ENCODE peak calls at places on chromosomes 12 and 14, in nine cellular contexts. One of them, this sample, is unnamed.

GRCh38 chr12:31021809-31022492 is 51.7 kb upstream of the DDX11 start:
- DNase-seq in stomach: no peak
- DNase-seq in tibial nerve: no peak
- DNase-seq in HepG2: no peak
- DNase-seq in A549: no peak
- DNase-seq in transverse colon: no peak
- DNase-seq in K562: no peak
- DNase-seq in suprapubic skin: no peak
- DNase-seq in sigmoid colon: no peak
- DNase-seq in this sample: no peak

GRCh38 chr12:106246891-106247730 is 709 bp downstream of the CKAP4 start:
- DNase-seq in stomach: peak; percentile 75
- DNase-seq in tibial nerve: peak; percentile 49
- DNase-seq in HepG2: no peak
- DNase-seq in A549: peak; percentile 67
- DNase-seq in transverse colon: peak; percentile 63
- DNase-seq in K562: peak; percentile 39
- DNase-seq in suprapubic skin: peak; percentile 87
- DNase-seq in sigmoid colon: peak; percentile 83
- DNase-seq in this sample: peak; percentile 82

GRCh38 chr14:100732766-100733100 is 6.0 kb downstream of the DLK1 start:
- DNase-seq in stomach: no peak
- DNase-seq in tibial nerve: no peak
- DNase-seq in HepG2: no peak
- DNase-seq in A549: no peak
- DNase-seq in transverse colon: no peak
- DNase-seq in K562: no peak
- DNase-seq in suprapubic skin: no peak
- DNase-seq in sigmoid colon: no peak
- DNase-seq in this sample: no peak

GRCh38 chr12:86521870-86522269 is 265.7 kb upstream of the MGAT4C start:
- DNase-seq in stomach: no peak
- DNase-seq in tibial nerve: no peak
- DNase-seq in HepG2: no peak
- DNase-seq in A549: no peak
- DNase-seq in transverse colon: no peak
- DNase-seq in K562: no peak
- DNase-seq in suprapubic skin: no peak
- DNase-seq in sigmoid colon: no peak
- DNase-seq in this sample: no peak

GRCh38 chr14:59529189-59529588 is 44.9 kb downstream of the JKAMP start:
- DNase-seq in stomach: no peak
- DNase-seq in tibial nerve: no peak
- DNase-seq in HepG2: no peak
- DNase-seq in A549: no peak
- DNase-seq in transverse colon: no peak
- DNase-seq in K562: no peak
- DNase-seq in suprapubic skin: no peak
- DNase-seq in sigmoid colon: no peak
- DNase-seq in this sample: no peak

GRCh38 chr12:104695453-104696148 is 238.9 kb downstream of the CHST11 start:
- DNase-seq in stomach: no peak
- DNase-seq in tibial nerve: no peak
- DNase-seq in HepG2: no peak
- DNase-seq in A549: no peak
- DNase-seq in transverse colon: peak; percentile 22
- DNase-seq in K562: no peak
- DNase-seq in suprapubic skin: no peak
- DNase-seq in sigmoid colon: no peak
- DNase-seq in this sample: no peak

GRCh38 chr12:7832059-7832696 is 40.5 kb downstream of the SLC2A14 start:
- DNase-seq in stomach: no peak
- DNase-seq in tibial nerve: no peak
- DNase-seq in HepG2: peak; percentile 62
- DNase-seq in A549: peak; percentile 83
- DNase-seq in transverse colon: no peak
- DNase-seq in K562: peak; percentile 40
- DNase-seq in suprapubic skin: no peak
- DNase-seq in sigmoid colon: no peak
- DNase-seq in this sample: no peak

GRCh38 chr14:100783630-100784321 is 42.1 kb upstream of the MEG3 start:
- DNase-seq in stomach: no peak
- DNase-seq in tibial nerve: no peak
- DNase-seq in HepG2: no peak
- DNase-seq in A549: no peak
- DNase-seq in transverse colon: no peak
- DNase-seq in K562: no peak
- DNase-seq in suprapubic skin: peak; percentile 44
- DNase-seq in sigmoid colon: peak; percentile 46
- DNase-seq in this sample: no peak

GRCh38 chr12:68113644-68114043 is 45.9 kb downstream of the IFNG start:
- DNase-seq in stomach: no peak
- DNase-seq in tibial nerve: no peak
- DNase-seq in HepG2: no peak
- DNase-seq in A549: no peak
- DNase-seq in transverse colon: peak; percentile 22
- DNase-seq in K562: no peak
- DNase-seq in suprapubic skin: no peak
- DNase-seq in sigmoid colon: no peak
- DNase-seq in this sample: no peak

GRCh38 chr14:98956181-98956580 is 315.8 kb downstream of the BCL11B start:
- DNase-seq in stomach: no peak
- DNase-seq in tibial nerve: no peak
- DNase-seq in HepG2: no peak
- DNase-seq in A549: no peak
- DNase-seq in transverse colon: no peak
- DNase-seq in K562: no peak
- DNase-seq in suprapubic skin: no peak
- DNase-seq in sigmoid colon: peak; percentile 59
- DNase-seq in this sample: no peak

GRCh38 chr12:110745632-110746284 is 3.1 kb upstream of the PPP1CC start:
- DNase-seq in stomach: no peak
- DNase-seq in tibial nerve: no peak
- DNase-seq in HepG2: no peak
- DNase-seq in A549: no peak
- DNase-seq in transverse colon: peak; percentile 7
- DNase-seq in K562: no peak
- DNase-seq in suprapubic skin: no peak
- DNase-seq in sigmoid colon: no peak
- DNase-seq in this sample: no peak

GRCh38 chr12:80472912-80473500 is 29.0 kb downstream of the PTPRQ start:
- DNase-seq in stomach: no peak
- DNase-seq in tibial nerve: no peak
- DNase-seq in HepG2: peak; percentile 35
- DNase-seq in A549: peak; percentile 7
- DNase-seq in transverse colon: no peak
- DNase-seq in K562: no peak
- DNase-seq in suprapubic skin: no peak
- DNase-seq in sigmoid colon: no peak
- DNase-seq in this sample: no peak

GRCh38 chr12:49187184-49187583 is 1.7 kb downstream of the TUBA1A start:
- DNase-seq in stomach: no peak
- DNase-seq in tibial nerve: peak; percentile 56
- DNase-seq in HepG2: no peak
- DNase-seq in A549: no peak
- DNase-seq in transverse colon: no peak
- DNase-seq in K562: no peak
- DNase-seq in suprapubic skin: peak; percentile 78
- DNase-seq in sigmoid colon: peak; percentile 81
- DNase-seq in this sample: peak; percentile 37

GRCh38 chr12:16526693-16527092 is 79.3 kb downstream of the LMO3 start:
- DNase-seq in stomach: no peak
- DNase-seq in tibial nerve: no peak
- DNase-seq in HepG2: no peak
- DNase-seq in A549: no peak
- DNase-seq in transverse colon: no peak
- DNase-seq in K562: no peak
- DNase-seq in suprapubic skin: no peak
- DNase-seq in sigmoid colon: no peak
- DNase-seq in this sample: no peak

GRCh38 chr14:67727361-67727760 is 25.7 kb downstream of the RDH12 start:
- DNase-seq in stomach: no peak
- DNase-seq in tibial nerve: no peak
- DNase-seq in HepG2: no peak
- DNase-seq in A549: no peak
- DNase-seq in transverse colon: no peak
- DNase-seq in K562: no peak
- DNase-seq in suprapubic skin: no peak
- DNase-seq in sigmoid colon: no peak
- DNase-seq in this sample: no peak

GRCh38 chr12:89632778-89633177 is 75.9 kb downstream of the ATP2B1 start:
- DNase-seq in stomach: no peak
- DNase-seq in tibial nerve: no peak
- DNase-seq in HepG2: peak; percentile 96
- DNase-seq in A549: no peak
- DNase-seq in transverse colon: no peak
- DNase-seq in K562: no peak
- DNase-seq in suprapubic skin: no peak
- DNase-seq in sigmoid colon: no peak
- DNase-seq in this sample: no peak

GRCh38 chr12:66117242-66117641 is 13.3 kb downstream of the LLPH start:
- DNase-seq in stomach: no peak
- DNase-seq in tibial nerve: no peak
- DNase-seq in HepG2: no peak
- DNase-seq in A549: no peak
- DNase-seq in transverse colon: no peak
- DNase-seq in K562: no peak
- DNase-seq in suprapubic skin: no peak
- DNase-seq in sigmoid colon: no peak
- DNase-seq in this sample: no peak

GRCh38 chr14:70981005-70981952 is 74.0 kb downstream of the PCNX1 start:
- DNase-seq in stomach: no peak
- DNase-seq in tibial nerve: no peak
- DNase-seq in HepG2: no peak
- DNase-seq in A549: no peak
- DNase-seq in transverse colon: no peak
- DNase-seq in K562: no peak
- DNase-seq in suprapubic skin: no peak
- DNase-seq in sigmoid colon: no peak
- DNase-seq in this sample: no peak

GRCh38 chr12:32885831-32886230 is 10.7 kb downstream of the PKP2 start:
- DNase-seq in stomach: no peak
- DNase-seq in tibial nerve: no peak
- DNase-seq in HepG2: no peak
- DNase-seq in A549: no peak
- DNase-seq in transverse colon: no peak
- DNase-seq in K562: no peak
- DNase-seq in suprapubic skin: no peak
- DNase-seq in sigmoid colon: no peak
- DNase-seq in this sample: no peak

GRCh38 chr12:38904932-38905479 is 385 bp downstream of the CPNE8 start:
- DNase-seq in stomach: peak; percentile 64
- DNase-seq in tibial nerve: peak; percentile 69
- DNase-seq in HepG2: peak; percentile 52
- DNase-seq in A549: peak; percentile 79
- DNase-seq in transverse colon: peak; percentile 88
- DNase-seq in K562: peak; percentile 22
- DNase-seq in suprapubic skin: peak; percentile 95
- DNase-seq in sigmoid colon: peak; percentile 95
- DNase-seq in this sample: peak; percentile 74

GRCh38 chr14:99682809-99683618 is 1.1 kb upstream of the CYP46A1 start:
- DNase-seq in stomach: peak; percentile 84
- DNase-seq in tibial nerve: peak; percentile 67
- DNase-seq in HepG2: peak; percentile 49
- DNase-seq in A549: peak; percentile 89
- DNase-seq in transverse colon: peak; percentile 81
- DNase-seq in K562: peak; percentile 69
- DNase-seq in suprapubic skin: peak; percentile 87
- DNase-seq in sigmoid colon: peak; percentile 90
- DNase-seq in this sample: peak; percentile 84

GRCh38 chr12:41476499-41476898 is 288.4 kb downstream of the PDZRN4 start:
- DNase-seq in stomach: no peak
- DNase-seq in tibial nerve: no peak
- DNase-seq in HepG2: no peak
- DNase-seq in A549: no peak
- DNase-seq in transverse colon: no peak
- DNase-seq in K562: no peak
- DNase-seq in suprapubic skin: no peak
- DNase-seq in sigmoid colon: no peak
- DNase-seq in this sample: no peak

GRCh38 chr12:14959916-14960315 is 1.5 kb downstream of the ARHGDIB start:
- DNase-seq in stomach: no peak
- DNase-seq in tibial nerve: no peak
- DNase-seq in HepG2: no peak
- DNase-seq in A549: no peak
- DNase-seq in transverse colon: no peak
- DNase-seq in K562: no peak
- DNase-seq in suprapubic skin: no peak
- DNase-seq in sigmoid colon: no peak
- DNase-seq in this sample: no peak
- TF ChIP-seq POLR2A in stomach: no peak
- TF ChIP-seq POLR2A in tibial nerve: no peak
- TF ChIP-seq POLR2A in HepG2: no peak
- TF ChIP-seq POLR2A in A549: no peak
- TF ChIP-seq POLR2A in transverse colon: no peak
- TF ChIP-seq POLR2A in K562: no peak
- TF ChIP-seq POLR2A in suprapubic skin: no peak
- TF ChIP-seq POLR2A in sigmoid colon: no peak
- TF ChIP-seq POLR2A in this sample: no peak

DNA sequence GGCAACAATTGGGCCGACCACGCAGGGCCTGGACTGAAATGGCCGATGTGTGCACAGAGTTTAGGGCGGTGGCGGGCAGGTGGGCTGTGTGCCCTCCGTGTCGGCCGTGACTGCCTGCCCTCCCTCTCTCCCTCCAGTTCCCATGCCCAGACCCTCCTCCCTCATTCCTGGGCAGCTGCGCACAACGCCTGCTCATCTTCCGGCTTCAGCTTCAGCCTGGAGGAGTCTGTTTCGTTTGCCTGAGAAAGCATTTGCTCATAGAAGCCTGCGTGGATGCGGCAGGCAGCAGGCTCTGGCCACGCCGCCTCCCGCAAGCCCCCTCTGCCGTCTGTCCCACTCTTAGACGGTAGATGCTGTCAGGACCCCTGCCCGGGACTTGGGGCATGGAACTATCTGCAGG is 47.3 kb upstream of the FZD10 start:
- DNase-seq in stomach: no peak
- DNase-seq in tibial nerve: no peak
- DNase-seq in HepG2: no peak
- DNase-seq in A549: no peak
- DNase-seq in transverse colon: no peak
- DNase-seq in K562: no peak
- DNase-seq in suprapubic skin: no peak
- DNase-seq in sigmoid colon: no peak
- DNase-seq in this sample: no peak
- H3K4me3 ChIP-seq in stomach: no peak overlapping the region
- H3K4me3 ChIP-seq in tibial nerve: no peak overlapping the region
- H3K4me3 ChIP-seq in HepG2: no peak overlapping the region
- H3K4me3 ChIP-seq in A549: no peak overlapping the region
- H3K4me3 ChIP-seq in transverse colon: no peak overlapping the region
- H3K4me3 ChIP-seq in K562: no peak overlapping the region
- H3K4me3 ChIP-seq in suprapubic skin: no peak overlapping the region
- H3K4me3 ChIP-seq in sigmoid colon: no peak overlapping the region
- H3K4me3 ChIP-seq in this sample: no peak overlapping the region

GRCh38 chr14:39426605-39427004 is 5.6 kb downstream of the FBXO33 start:
- DNase-seq in stomach: no peak
- DNase-seq in tibial nerve: no peak
- DNase-seq in HepG2: peak; percentile 56
- DNase-seq in A549: no peak
- DNase-seq in transverse colon: no peak
- DNase-seq in K562: no peak
- DNase-seq in suprapubic skin: no peak
- DNase-seq in sigmoid colon: no peak
- DNase-seq in this sample: no peak
- TF ChIP-seq EP300 in stomach: no peak
- TF ChIP-seq EP300 in tibial nerve: no peak
- TF ChIP-seq EP300 in HepG2: no peak
- TF ChIP-seq EP300 in A549: no peak
- TF ChIP-seq EP300 in transverse colon: no peak
- TF ChIP-seq EP300 in K562: no peak
- TF ChIP-seq EP300 in suprapubic skin: no peak
- TF ChIP-seq EP300 in sigmoid colon: no peak
- TF ChIP-seq EP300 in this sample: no peak

GRCh38 chr14:92958373-92959188 is 35.6 kb downstream of the CHGA start:
- DNase-seq in stomach: no peak
- DNase-seq in tibial nerve: no peak
- DNase-seq in HepG2: no peak
- DNase-seq in A549: no peak
- DNase-seq in transverse colon: no peak
- DNase-seq in K562: no peak
- DNase-seq in suprapubic skin: no peak
- DNase-seq in sigmoid colon: no peak
- DNase-seq in this sample: no peak
- TF ChIP-seq POLR2A in stomach: no peak
- TF ChIP-seq POLR2A in tibial nerve: no peak
- TF ChIP-seq POLR2A in HepG2: no peak
- TF ChIP-seq POLR2A in A549: no peak
- TF ChIP-seq POLR2A in transverse colon: no peak
- TF ChIP-seq POLR2A in K562: no peak
- TF ChIP-seq POLR2A in suprapubic skin: no peak
- TF ChIP-seq POLR2A in sigmoid colon: no peak
- TF ChIP-seq POLR2A in this sample: no peak